ENCODE peak calls at places on chromosomes 2 and 18, in eight cellular contexts. Z is lower lobe of right lung; B is CD8-positive, alpha-beta T cell; Y is sigmoid colon; V is cardiac muscle cell; G is GM23248; P is lung; S is HCT116. X is an unnamed sample. For H3K4me1, the result is how much of the 10 kb centered on the place peaks cover.

GRCh38 chr2:140895378-140895777 is 1235.4 kb downstream of the LRP1B start:
- DNase-seq in Z (no peak), B (no peak), Y (no peak), V (peak), G (no peak), P (no peak), S (no peak), X (no peak)

GRCh38 chr2:29689666-29690065 is 231.7 kb downstream of the ALK start:
- DNase-seq in Z (no peak), B (no peak), Y (no peak), V (no peak), G (no peak), P (no peak), S (no peak), X (no peak)

GRCh38 chr2:13034861-13035260 is 318.1 kb downstream of the TRIB2 start:
- DNase-seq in Z (no peak), B (no peak), Y (no peak), V (no peak), G (no peak), P (no peak), S (no peak), X (no peak)

GRCh38 chr2:239429473-239430350 is 28.9 kb upstream of the HDAC4 start:
- DNase-seq in Z (no peak), B (no peak), Y (no peak), V (no peak), G (no peak), P (no peak), S (no peak), X (no peak)

GRCh38 chr2:239124152-239124899 is 276.4 kb downstream of the TWIST2 start:
- DNase-seq in Z (no peak), B (no peak), Y (no peak), V (no peak), G (no peak), P (no peak), S (no peak), X (no peak)

GRCh38 chr18:136433-136832 is 21.9 kb upstream of the USP14 start:
- DNase-seq in Z (no peak), B (no peak), Y (no peak), V (no peak), G (no peak), P (no peak), S (no peak), X (peak)

GRCh38 chr18:61900504-61901281 is 7.9 kb upstream of the RNF152 start:
- DNase-seq in Z (no peak), B (no peak), Y (no peak), V (no peak), G (no peak), P (no peak), S (no peak), X (no peak)

GRCh38 chr2:213149332-213149875 is 2.0 kb downstream of the IKZF2 start:
- DNase-seq in Z (no peak), B (no peak), Y (no peak), V (no peak), G (peak), P (no peak), S (no peak), X (no peak)

GRCh38 chr2:3489449-3490115 is 29.7 kb downstream of the ADI1 start:
- DNase-seq in Z (peak), B (no peak), Y (no peak), V (no peak), G (no peak), P (no peak), S (no peak), X (no peak)

GRCh38 chr2:219946529-219946928 is 319.1 kb downstream of the SLC4A3 start:
- DNase-seq in Z (no peak), B (no peak), Y (no peak), V (no peak), G (no peak), P (no peak), S (no peak), X (no peak)

GRCh38 chr2:85705680-85706039 is 11.5 kb downstream of the GNLY start:
- DNase-seq in Z (peak), B (no peak), Y (peak), V (no peak), G (peak), P (peak), S (peak), X (no peak)

GRCh38 chr2:28436525-28437051 is 43.9 kb downstream of the FOSL2 start:
- DNase-seq in Z (peak), B (no peak), Y (peak), V (no peak), G (no peak), P (no peak), S (no peak), X (no peak)

GRCh38 chr2:137511526-137511925 is 452.7 kb upstream of the HNMT start:
- DNase-seq in Z (no peak), B (no peak), Y (no peak), V (no peak), G (no peak), P (no peak), S (no peak), X (no peak)

GRCh38 chr2:231615058-231615671 is 22.5 kb downstream of the TEX44 start:
- DNase-seq in Z (no peak), B (no peak), Y (peak), V (no peak), G (no peak), P (no peak), S (no peak), X (no peak)

GRCh38 chr2:217147751-217148318 is 288.0 kb upstream of the TNP1 start:
- DNase-seq in Z (no peak), B (no peak), Y (no peak), V (no peak), G (no peak), P (no peak), S (no peak), X (no peak)

GRCh38 chr2:60948926-60949579 is 67.7 kb downstream of the REL start:
- DNase-seq in Z (no peak), B (no peak), Y (no peak), V (no peak), G (peak), P (no peak), S (peak), X (no peak)

GRCh38 chr2:52821631-52822030 is 946.0 kb upstream of the CHAC2 start:
- DNase-seq in Z (no peak), B (no peak), Y (no peak), V (peak), G (peak), P (no peak), S (no peak), X (no peak)

GRCh38 chr18:24014986-24015896 is 687 bp downstream of the TTC39C start:
- DNase-seq in Z (peak), B (peak), Y (peak), V (peak), G (peak), P (peak), S (no peak), X (peak)

GRCh38 chr2:96185516-96185915 is 23.1 kb downstream of the STARD7 start:
- DNase-seq in Z (no peak), B (no peak), Y (no peak), V (no peak), G (no peak), P (no peak), S (no peak), X (no peak)

GRCh38 chr2:239735829-239736357 is 289.2 kb downstream of the NDUFA10 start:
- DNase-seq in Z (no peak), B (no peak), Y (no peak), V (no peak), G (no peak), P (no peak), S (no peak), X (no peak)

GRCh38 chr2:130845507-130846085 is 8.9 kb downstream of the ARHGEF4 start:
- DNase-seq in Z (no peak), B (no peak), Y (no peak), V (no peak), G (no peak), P (no peak), S (no peak), X (no peak)
- H3K27ac ChIP-seq in Z (no peak), B (no peak), Y (no peak), V (no peak), G (no peak), P (no peak), S (no peak), X (no peak)

GRCh38 chr18:59954241-59954640 is 54.4 kb downstream of the PMAIP1 start:
- DNase-seq in Z (no peak), B (no peak), Y (no peak), V (no peak), G (no peak), P (no peak), S (no peak), X (no peak)

GRCh38 chr18:59950215-59950944 is 50.6 kb downstream of the PMAIP1 start:
- DNase-seq in Z (no peak), B (no peak), Y (no peak), V (no peak), G (peak), P (no peak), S (no peak), X (no peak)

GRCh38 chr18:59954746-59955145 is 55.0 kb downstream of the PMAIP1 start:
- DNase-seq in Z (no peak), B (no peak), Y (no peak), V (no peak), G (peak), P (no peak), S (peak), X (no peak)

GRCh38 chr18:59951591-59951990 is 51.8 kb downstream of the PMAIP1 start:
- DNase-seq in Z (no peak), B (no peak), Y (no peak), V (no peak), G (no peak), P (no peak), S (peak), X (no peak)

GRCh38 chr18:59952283-59953007 is 52.6 kb downstream of the PMAIP1 start:
- DNase-seq in Z (no peak), B (no peak), Y (no peak), V (no peak), G (no peak), P (no peak), S (no peak), X (no peak)
- H3K4me3 ChIP-seq in Z (no peak), B (no peak), Y (no peak), V (no peak), G (no peak), P (no peak), S (no peak), X (no peak)

GRCh38 chr2:45691600-45691999 is 40.1 kb downstream of the PRKCE start:
- DNase-seq in Z (no peak), B (no peak), Y (no peak), V (no peak), G (no peak), P (no peak), S (no peak), X (no peak)

GRCh38 chr2:45690223-45690622 is 38.7 kb downstream of the PRKCE start:
- DNase-seq in Z (no peak), B (no peak), Y (no peak), V (no peak), G (no peak), P (no peak), S (no peak), X (no peak)

GRCh38 chr2:45692566-45692965 is 41.1 kb downstream of the PRKCE start:
- DNase-seq in Z (no peak), B (no peak), Y (no peak), V (no peak), G (no peak), P (no peak), S (no peak), X (no peak)

GRCh38 chr2:45688479-45689298 is 37.2 kb downstream of the PRKCE start:
- DNase-seq in Z (no peak), B (no peak), Y (no peak), V (no peak), G (peak), P (no peak), S (no peak), X (no peak)

DNA sequence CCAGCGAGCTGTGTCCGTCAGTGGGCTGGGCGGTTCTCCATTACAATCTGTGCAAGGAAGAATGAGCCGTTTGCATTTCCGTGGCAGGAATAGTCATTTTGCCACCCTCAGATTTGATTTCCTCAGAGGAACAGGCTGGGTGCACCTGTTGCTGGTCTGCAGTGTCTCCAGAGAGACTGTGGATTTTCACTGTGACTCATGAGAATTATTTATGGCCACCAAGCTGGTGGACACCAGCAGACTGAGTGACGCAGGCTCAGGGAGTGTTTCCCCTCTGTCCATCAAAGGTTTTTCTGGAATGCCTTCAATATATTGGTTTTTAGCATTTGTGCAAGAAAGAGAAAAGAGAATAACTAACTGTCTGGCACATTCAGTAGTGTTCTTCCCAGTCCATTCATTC is 39.7 kb downstream of the PRKCE start:
- DNase-seq in Z (no peak), B (no peak), Y (no peak), V (no peak), G (no peak), P (no peak), S (no peak), X (no peak)
- H3K4me1 ChIP-seq in Z (under half), B (under half), Y (under half), V (under half), G (under half), P (under half), S (under half), X (under half)

DNA sequence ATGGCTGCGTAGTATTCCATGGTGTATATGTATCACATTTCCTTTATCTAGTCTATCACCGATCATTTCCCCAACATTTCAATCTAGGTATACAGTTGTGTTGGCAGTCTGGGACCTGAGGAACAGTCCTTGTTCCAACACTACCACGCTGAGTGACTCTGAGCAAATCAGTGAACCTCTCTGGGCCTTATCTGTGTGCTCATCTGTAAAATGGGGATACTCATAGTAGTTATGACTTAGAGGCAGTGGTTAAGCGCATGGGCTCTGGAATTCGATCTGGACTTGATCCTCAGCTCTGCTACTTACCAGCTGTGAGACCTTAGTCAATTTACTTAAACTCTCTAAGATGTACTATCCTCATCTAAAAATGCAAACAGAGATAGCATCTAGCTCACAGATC is 85.1 kb downstream of the BCL2 start:
- DNase-seq in Z (no peak), B (no peak), Y (no peak), V (no peak), G (no peak), P (no peak), S (no peak), X (no peak)
- H3K27ac ChIP-seq in Z (no peak), B (no peak), Y (no peak), V (no peak), G (no peak), P (no peak), S (no peak), X (peak)

X was measured in naive thymus-derived CD4-positive, alpha-beta T cell.